ENCODE peak calls at places on chromosomes 12 and 14, in eight cellular contexts. I is kidney glomerular epithelial cell, O is NCI-H1092 treated with DMSO at 0.1 percent for 48 hours, A is NCI-H1417, B is thoracic aorta, T is T-helper 17 cell, H is right cardiac atrium, J is osteoblast. X is an unnamed sample.

GRCh38 chr14:61652526-61653262 is 42.6 kb upstream of the HIF1A start:
- DNase-seq in T (no peak), B (no peak), H (no peak), I (no peak), A (no peak), J (peak), O (no peak), X (no peak)

GRCh38 chr12:12398026-12398859 is 41.4 kb downstream of the BORCS5 start:
- DNase-seq in H (peak), J (peak), O (no peak), I (peak), T (no peak), A (peak), B (peak), X (peak)

GRCh38 chr12:152440-152839 is 61.5 kb downstream of the SLC6A12 start:
- DNase-seq in J (no peak), B (no peak), A (no peak), H (no peak), O (no peak), I (no peak), T (no peak), X (no peak)

GRCh38 chr12:88665051-88665450 is 84.8 kb upstream of the KITLG start:
- DNase-seq in J (no peak), H (no peak), I (no peak), O (no peak), T (no peak), A (no peak), B (no peak), X (no peak)

GRCh38 chr14:33602396-33602795 is 348.5 kb downstream of the EGLN3 start:
- DNase-seq in O (no peak), I (no peak), B (no peak), J (no peak), A (no peak), T (no peak), H (no peak), X (peak)

GRCh38 chr14:23356036-23356435 is 3.3 kb upstream of the SLC22A17 start:
- DNase-seq in O (no peak), I (no peak), B (no peak), H (no peak), A (no peak), J (peak), T (no peak), X (no peak)

GRCh38 chr14:98234208-98234607 is 1037.8 kb downstream of the BCL11B start:
- DNase-seq in B (no peak), T (no peak), I (no peak), H (no peak), O (no peak), J (no peak), A (no peak), X (no peak)

GRCh38 chr12:25585662-25586061 is 32.6 kb upstream of the LMNTD1 start:
- DNase-seq in J (no peak), I (no peak), B (no peak), A (no peak), O (no peak), H (no peak), T (no peak), X (no peak)

GRCh38 chr12:97681612-97682504 is 219.3 kb downstream of the RMST start:
- DNase-seq in O (no peak), I (no peak), B (no peak), A (no peak), T (no peak), H (no peak), J (no peak), X (no peak)

GRCh38 chr12:44873898-44874297 is 2.2 kb downstream of the NELL2 start:
- DNase-seq in I (peak), O (peak), A (no peak), J (peak), T (no peak), B (no peak), H (no peak), X (peak)

GRCh38 chr14:61418749-61419148 is 97.4 kb downstream of the PRKCH start:
- DNase-seq in O (no peak), I (no peak), T (no peak), A (no peak), B (no peak), H (no peak), J (no peak), X (no peak)

GRCh38 chr14:103194256-103195045 is 71.2 kb downstream of the TNFAIP2 start:
- DNase-seq in A (no peak), O (no peak), J (no peak), H (no peak), B (no peak), I (peak), T (no peak), X (peak)

GRCh38 chr14:43041207-43041606 is 1434.5 kb downstream of the LRFN5 start:
- DNase-seq in J (no peak), O (no peak), H (no peak), T (no peak), B (no peak), A (no peak), I (no peak), X (no peak)

GRCh38 chr14:87643005-87643404 is 350.0 kb downstream of the GALC start:
- DNase-seq in J (no peak), I (no peak), B (peak), O (peak), A (no peak), H (no peak), T (no peak), X (no peak)

GRCh38 chr12:116959845-116960514 is 49.2 kb downstream of the FBXW8 start:
- DNase-seq in B (no peak), J (no peak), T (no peak), H (no peak), O (no peak), A (no peak), I (no peak), X (no peak)

GRCh38 chr12:27384261-27384590 is 51.6 kb downstream of the BMAL2 start:
- DNase-seq in B (no peak), J (no peak), A (no peak), O (no peak), I (no peak), T (no peak), H (no peak), X (no peak)

GRCh38 chr14:56122306-56122705 is 4.1 kb downstream of the PELI2 start:
- DNase-seq in A (no peak), H (no peak), T (no peak), O (no peak), I (no peak), B (no peak), J (no peak), X (no peak)

GRCh38 chr14:100836961-100837811 is 11.3 kb downstream of the MEG3 start:
- DNase-seq in H (peak), I (no peak), J (peak), O (no peak), A (no peak), T (no peak), B (no peak), X (no peak)

GRCh38 chr12:76726626-76727025 is 37.3 kb upstream of the ZDHHC17 start:
- DNase-seq in O (no peak), J (no peak), T (no peak), B (no peak), A (no peak), H (no peak), I (no peak), X (no peak)

GRCh38 chr12:76083761-76084276 is 666 bp downstream of the NAP1L1 start:
- DNase-seq in J (peak), B (peak), H (peak), I (peak), T (peak), A (peak), O (peak), X (peak)

GRCh38 chr14:51328089-51328941 is 88.3 kb downstream of the TMX1 start:
- DNase-seq in O (peak), H (no peak), B (no peak), I (peak), J (no peak), T (no peak), A (no peak), X (peak)

GRCh38 chr12:67671419-67671818 is 22.9 kb downstream of the DYRK2 start:
- DNase-seq in A (no peak), I (no peak), H (no peak), J (peak), B (no peak), O (no peak), T (no peak), X (no peak)

GRCh38 chr14:85416771-85417170 is 113.2 kb upstream of the FLRT2 start:
- DNase-seq in B (no peak), H (no peak), A (no peak), J (peak), O (no peak), T (no peak), I (peak), X (no peak)

X was measured in Caki2.